ENCODE peak calls at places on chromosome 16, in ten cellular contexts. H is tibial nerve, P is astrocyte of the spinal cord, B is dorsolateral prefrontal cortex, E is left lung, X is spleen, Q is cardiac muscle cell, I is neural progenitor cell, J is activated B cell treated with CpG ODN at 0.5 μM for 24 hours, K is fibroblast of mammary gland. L is an unnamed sample.

GRCh38 chr16:8572919-8573724 is 17.2 kb downstream of the TMEM114 start:
- DNase-seq in H (no peak), P (peak), B (no peak), E (no peak), X (no peak), Q (peak), I (peak), J (no peak), K (peak), L (no peak)

GRCh38 chr16:80976946-80977345 is 29.7 kb downstream of the CMC2 start:
- DNase-seq in H (no peak), P (no peak), B (no peak), E (no peak), X (no peak), Q (no peak), I (no peak), J (no peak), K (no peak), L (no peak)

GRCh38 chr16:10408824-10409381 is 23.0 kb downstream of the ATF7IP2 start:
- DNase-seq in H (no peak), P (peak), B (no peak), E (no peak), X (no peak), Q (no peak), I (no peak), J (no peak), K (peak), L (no peak)

GRCh38 chr16:11734653-11735043 is 8.0 kb downstream of the TXNDC11 start:
- DNase-seq in H (no peak), P (no peak), B (no peak), E (no peak), X (no peak), Q (no peak), I (no peak), J (no peak), K (no peak), L (no peak)

GRCh38 chr16:84266451-84266850 is 26.6 kb upstream of the KCNG4 start:
- DNase-seq in H (no peak), P (peak), B (peak), E (no peak), X (no peak), Q (peak), I (peak), J (no peak), K (peak), L (no peak)

GRCh38 chr16:1787322-1788094 is 4.7 kb downstream of the NUBP2 start:
- DNase-seq in H (no peak), P (no peak), B (no peak), E (peak), X (peak), Q (no peak), I (no peak), J (no peak), K (no peak), L (no peak)

GRCh38 chr16:60463986-60464385 is 1572.3 kb downstream of the CDH8 start:
- DNase-seq in H (no peak), P (no peak), B (no peak), E (no peak), X (no peak), Q (no peak), I (no peak), J (no peak), K (no peak), L (no peak)

GRCh38 chr16:67301080-67301757 is 21.9 kb downstream of the PLEKHG4 start:
- DNase-seq in H (peak), P (no peak), B (no peak), E (no peak), X (peak), Q (no peak), I (no peak), J (no peak), K (no peak), L (no peak)

GRCh38 chr16:75116911-75117245 is 298 bp upstream of the LDHD start:
- DNase-seq in H (no peak), P (no peak), B (no peak), E (no peak), X (no peak), Q (no peak), I (no peak), J (no peak), K (no peak), L (no peak)

GRCh38 chr16:11681526-11681925 is 13.3 kb downstream of the SNN start:
- DNase-seq in H (no peak), P (no peak), B (no peak), E (no peak), X (peak), Q (no peak), I (no peak), J (peak), K (no peak), L (no peak)

GRCh38 chr16:56270828-56271227 is 79.5 kb downstream of the GNAO1 start:
- DNase-seq in H (no peak), P (no peak), B (no peak), E (no peak), X (no peak), Q (no peak), I (no peak), J (no peak), K (no peak), L (no peak)

GRCh38 chr16:4092547-4093265 is 23.5 kb downstream of the ADCY9 start:
- DNase-seq in H (no peak), P (no peak), B (no peak), E (no peak), X (no peak), Q (no peak), I (no peak), J (no peak), K (no peak), L (no peak)

GRCh38 chr16:81003610-81004460 is 2.9 kb downstream of the CMC2 start:
- DNase-seq in H (no peak), P (no peak), B (no peak), E (no peak), X (no peak), Q (peak), I (no peak), J (no peak), K (peak), L (no peak)

GRCh38 chr16:66382171-66382965 is 15.9 kb downstream of the CDH5 start:
- DNase-seq in H (no peak), P (peak), B (no peak), E (no peak), X (peak), Q (peak), I (no peak), J (no peak), K (peak), L (no peak)

GRCh38 chr16:57150682-57151330 is 35.0 kb downstream of the PSME3IP1 start:
- DNase-seq in H (no peak), P (peak), B (no peak), E (peak), X (peak), Q (peak), I (no peak), J (no peak), K (no peak), L (no peak)

GRCh38 chr16:71440669-71441347 is 1.0 kb downstream of the TLE7 start:
- DNase-seq in H (no peak), P (no peak), B (no peak), E (no peak), X (no peak), Q (no peak), I (peak), J (no peak), K (no peak), L (no peak)
- TF ChIP-seq CTCF in H (no peak), P (no peak), B (no peak), E (no peak), X (no peak), Q (peak), I (peak), J (no peak), K (no peak), L (peak)

GRCh38 chr16:49458656-49459445 is 85.2 kb downstream of the C16orf78 start:
- DNase-seq in H (no peak), P (no peak), B (no peak), E (no peak), X (peak), Q (no peak), I (no peak), J (no peak), K (no peak), L (no peak)
- TF ChIP-seq CTCF in H (no peak), P (no peak), B (no peak), E (no peak), X (no peak), Q (no peak), I (no peak), J (no peak), K (no peak), L (no peak)

GRCh38 chr16:51067352-51067751 is 83.7 kb downstream of the SALL1 start:
- DNase-seq in H (no peak), P (no peak), B (no peak), E (no peak), X (no peak), Q (no peak), I (no peak), J (no peak), K (no peak), L (no peak)

GRCh38 chr16:51071326-51071725 is 79.7 kb downstream of the SALL1 start:
- DNase-seq in H (no peak), P (no peak), B (no peak), E (no peak), X (no peak), Q (no peak), I (no peak), J (no peak), K (no peak), L (no peak)
- TF ChIP-seq CTCF in H (no peak), P (no peak), B (no peak), E (no peak), X (no peak), Q (no peak), I (no peak), J (no peak), K (no peak), L (no peak)

GRCh38 chr16:20741555-20742285 is at the start of gene THUMPD1:
- DNase-seq in H (peak), P (peak), B (peak), E (peak), X (peak), Q (peak), I (peak), J (peak), K (peak), L (peak)
- TF ChIP-seq CTCF in H (peak), P (peak), B (peak), E (no peak), X (peak), Q (no peak), I (peak), J (no peak), K (no peak), L (peak)

DNA sequence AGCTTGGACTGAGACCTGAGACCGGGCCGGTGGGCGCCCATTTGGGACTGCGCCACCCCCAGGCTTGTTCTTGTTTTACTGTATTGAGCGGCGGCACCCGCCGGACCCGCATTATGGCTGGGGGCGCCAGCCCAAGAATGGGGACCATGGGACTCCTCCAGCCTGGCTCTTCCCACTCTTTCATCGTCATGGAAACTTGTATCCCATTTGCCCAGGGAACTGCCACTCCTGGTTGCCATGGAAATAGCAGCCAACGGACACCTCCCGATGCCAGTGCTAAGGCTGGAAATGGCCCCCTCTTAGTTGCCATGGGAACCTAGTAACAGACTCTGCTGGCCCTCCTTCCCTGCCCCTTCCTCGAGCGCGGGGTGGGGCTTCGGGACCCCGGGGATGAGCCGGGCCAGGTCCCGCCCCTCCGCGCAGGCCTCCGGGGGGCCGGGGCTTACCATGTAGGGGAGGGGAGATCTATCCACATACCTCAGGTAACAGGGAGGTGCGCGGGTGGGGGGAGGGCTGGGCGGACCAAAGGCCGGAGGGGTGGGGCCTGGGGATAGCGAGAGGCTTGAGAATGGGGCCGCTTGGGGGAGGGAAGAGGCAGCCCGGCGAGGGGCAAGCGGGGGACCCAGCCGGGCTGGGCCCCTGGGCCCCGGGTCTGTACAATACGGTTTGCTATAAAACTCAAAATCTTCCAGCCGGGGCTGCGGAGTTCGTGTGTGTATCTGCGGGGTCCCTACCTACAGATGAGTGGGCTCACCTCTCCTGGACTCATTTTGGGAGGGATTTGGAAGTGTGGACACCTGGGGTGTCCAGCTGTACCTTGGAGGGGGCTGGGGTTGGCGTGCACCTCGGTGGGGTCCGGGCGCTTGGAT is 547 bp upstream of the ORAI3 start:
- DNase-seq in H (peak), P (peak), B (peak), E (peak), X (peak), Q (peak), I (peak), J (peak), K (peak), L (peak)
- TF ChIP-seq CTCF in H (no peak), P (peak), B (no peak), E (no peak), X (no peak), Q (no peak), I (peak), J (no peak), K (no peak), L (peak)

GRCh38 chr16:71754108-71754507 is 29.6 kb upstream of the PHLPP2 start:
- DNase-seq in H (no peak), P (no peak), B (no peak), E (no peak), X (no peak), Q (no peak), I (no peak), J (no peak), K (no peak), L (no peak)
- TF ChIP-seq CTCF in H (no peak), P (no peak), B (no peak), E (no peak), X (no peak), Q (no peak), I (no peak), J (no peak), K (no peak), L (no peak)

DNA sequence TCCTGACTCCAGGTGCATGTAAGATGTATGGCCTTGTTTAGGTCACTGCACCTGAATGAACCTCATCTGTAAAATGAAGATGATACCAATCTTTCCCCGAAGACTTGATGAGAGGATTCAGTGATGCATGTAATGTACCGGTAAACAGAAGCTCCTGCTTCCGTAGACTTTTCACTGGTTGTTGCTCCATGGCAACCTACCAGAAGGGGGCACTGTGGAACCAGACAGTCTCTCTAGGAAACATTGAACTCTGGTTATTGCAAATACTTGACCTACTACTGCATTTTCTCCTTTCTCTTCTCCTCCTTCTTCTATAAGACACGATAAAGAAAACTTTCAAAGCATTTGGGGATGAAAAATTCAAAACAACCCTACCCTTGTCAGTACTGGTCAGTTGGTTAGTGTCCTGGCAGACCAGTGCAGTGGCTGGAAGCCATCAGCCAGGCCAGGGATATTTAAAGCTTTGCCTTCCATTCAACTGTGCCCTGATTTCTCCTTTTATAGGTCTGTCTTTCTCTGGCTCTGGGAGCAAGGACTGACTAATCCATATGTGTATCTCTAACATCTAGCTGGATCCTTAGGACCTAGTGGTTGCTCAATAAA is 667.4 kb upstream of the SALL1 start:
- DNase-seq in H (no peak), P (peak), B (no peak), E (no peak), X (no peak), Q (peak), I (peak), J (no peak), K (peak), L (peak)
- TF ChIP-seq CTCF in H (no peak), P (peak), B (peak), E (peak), X (peak), Q (peak), I (peak), J (no peak), K (peak), L (peak)

DNA sequence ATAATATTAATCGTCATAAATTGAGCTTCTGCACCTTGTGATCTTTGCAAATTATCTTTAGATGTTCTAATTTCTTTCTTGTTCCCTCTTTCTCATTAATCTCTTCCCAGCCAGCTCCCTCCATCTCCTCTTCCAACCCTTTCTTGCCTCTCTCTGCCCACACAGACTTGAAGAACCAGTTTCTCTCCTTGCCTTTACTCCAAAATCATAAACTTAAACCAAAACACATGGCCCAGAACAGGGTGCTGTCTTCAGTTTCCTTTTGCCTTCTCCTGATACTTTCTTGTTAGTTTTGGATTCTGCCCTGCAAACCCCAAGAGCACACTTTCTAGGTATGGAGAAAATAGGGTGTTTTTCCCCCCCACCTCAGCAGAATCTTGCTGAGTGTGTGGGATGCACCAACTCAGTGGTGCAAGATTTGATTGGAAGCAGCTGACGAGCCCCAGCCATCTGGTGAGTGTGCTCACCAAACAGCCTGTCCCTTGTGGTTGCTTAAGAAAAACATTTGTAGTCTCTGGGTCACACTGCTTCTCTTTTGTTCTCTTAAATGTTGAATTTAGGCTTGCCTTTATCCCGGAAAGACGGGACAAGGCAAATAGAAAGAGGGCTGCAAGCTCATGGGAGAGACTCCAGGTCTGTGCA is 175.8 kb upstream of the MAF start:
- DNase-seq in H (no peak), P (peak), B (no peak), E (no peak), X (no peak), Q (peak), I (peak), J (no peak), K (peak), L (no peak)
- TF ChIP-seq CTCF in H (no peak), P (no peak), B (no peak), E (no peak), X (no peak), Q (no peak), I (peak), J (no peak), K (no peak), L (peak)